ENCODE peak calls at places on chromosome 16, in four cellular contexts. K is IMR-90, R is GM23248, T is neural progenitor cell. E is an unnamed sample.

GRCh38 chr16:70159355-70160348 is 13.9 kb upstream of the CLEC18C start:
- DNase-seq in R (peak), K (peak), T (no peak), E (no peak)

GRCh38 chr16:55035037-55035436 is 104.4 kb downstream of the IRX5 start:
- DNase-seq in K (no peak), T (peak), R (peak), E (peak)

GRCh38 chr16:55557186-55557585 is 9.3 kb upstream of the CAPNS2 start:
- DNase-seq in K (no peak), T (no peak), R (no peak), E (no peak)

GRCh38 chr16:7233963-7234362 is 98.7 kb upstream of the RBFOX1 start:
- DNase-seq in R (no peak), T (no peak), K (no peak), E (no peak)

GRCh38 chr16:67730326-67730725 is 11.2 kb upstream of the GFOD2 start:
- DNase-seq in R (no peak), T (no peak), K (no peak), E (no peak)

GRCh38 chr16:77993111-77993571 is 29.2 kb upstream of the CLEC3A start:
- DNase-seq in K (peak), T (peak), R (peak), E (peak)

GRCh38 chr16:65122974-65123845 is 1.3 kb upstream of the CDH11 start:
- DNase-seq in R (peak), K (peak), T (peak), E (peak)

GRCh38 chr16:56273615-56274014 is 82.3 kb downstream of the GNAO1 start:
- DNase-seq in T (no peak), K (no peak), R (no peak), E (no peak)

GRCh38 chr16:12729448-12729847 is 74.2 kb downstream of the CPPED1 start:
- DNase-seq in R (peak), K (peak), T (no peak), E (no peak)

GRCh38 chr16:57416084-57416483 is 11.5 kb downstream of the CCL17 start:
- DNase-seq in K (no peak), T (no peak), R (no peak), E (no peak)
- H2AFZ ChIP-seq in K (peak), T (peak), R (no peak), E (peak)

GRCh38 chr16:81527477-81528178 is 83.0 kb downstream of the CMIP start:
- DNase-seq in K (no peak), R (no peak), T (no peak), E (no peak)
- H2AFZ ChIP-seq in K (no peak), R (peak), T (no peak), E (no peak)

GRCh38 chr16:87060026-87060986 is 256.9 kb downstream of the C16orf95 start:
- DNase-seq in R (peak), T (peak), K (peak), E (peak)
- H2AFZ ChIP-seq in R (no peak), T (peak), K (peak), E (peak)

GRCh38 chr16:8882041-8882617 is at the start of gene LITAFD:
- DNase-seq in K (no peak), T (no peak), R (no peak), E (no peak)

GRCh38 chr16:8878523-8878911 is 3.6 kb upstream of the LITAFD start:
- DNase-seq in T (no peak), K (peak), R (peak), E (peak)

GRCh38 chr16:8880839-8881510 is 1.2 kb upstream of the LITAFD start:
- DNase-seq in T (no peak), K (no peak), R (no peak), E (no peak)

GRCh38 chr16:8874388-8874787 is 5.6 kb upstream of the CARHSP1 start:
- DNase-seq in T (no peak), R (peak), K (no peak), E (no peak)

DNA sequence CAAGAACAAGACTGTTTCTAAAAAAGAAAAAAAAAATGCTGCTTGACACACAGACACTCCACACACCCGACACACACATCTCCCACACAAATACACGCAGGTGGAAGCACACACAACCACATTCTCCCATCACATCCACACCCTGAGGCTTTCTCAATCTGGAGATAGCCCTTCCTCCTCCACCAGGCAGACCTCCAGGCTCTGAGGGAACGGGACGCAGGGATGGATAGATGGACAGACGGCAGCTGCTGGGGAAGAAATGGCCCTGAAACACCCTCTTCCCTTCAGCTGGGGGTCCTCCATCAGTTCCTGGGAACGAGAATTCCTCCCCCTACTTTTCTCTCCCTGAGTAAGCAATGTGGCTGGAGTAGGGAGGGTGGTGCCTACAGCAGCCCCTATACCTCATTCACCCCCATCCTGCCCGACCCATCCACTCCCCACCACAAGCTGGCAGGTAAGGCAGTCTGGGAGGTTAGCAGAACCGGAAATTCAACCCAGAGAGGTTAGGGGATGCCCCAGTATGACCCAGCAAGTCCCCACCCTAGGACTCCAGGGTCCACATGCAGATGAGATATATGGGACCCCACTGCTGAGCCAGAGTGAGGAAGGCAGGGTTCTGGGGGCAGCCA is 4.1 kb upstream of the LITAFD start:
- DNase-seq in T (no peak), R (no peak), K (no peak), E (peak)
- H2AFZ ChIP-seq in T (no peak), R (no peak), K (peak), E (peak)

DNA sequence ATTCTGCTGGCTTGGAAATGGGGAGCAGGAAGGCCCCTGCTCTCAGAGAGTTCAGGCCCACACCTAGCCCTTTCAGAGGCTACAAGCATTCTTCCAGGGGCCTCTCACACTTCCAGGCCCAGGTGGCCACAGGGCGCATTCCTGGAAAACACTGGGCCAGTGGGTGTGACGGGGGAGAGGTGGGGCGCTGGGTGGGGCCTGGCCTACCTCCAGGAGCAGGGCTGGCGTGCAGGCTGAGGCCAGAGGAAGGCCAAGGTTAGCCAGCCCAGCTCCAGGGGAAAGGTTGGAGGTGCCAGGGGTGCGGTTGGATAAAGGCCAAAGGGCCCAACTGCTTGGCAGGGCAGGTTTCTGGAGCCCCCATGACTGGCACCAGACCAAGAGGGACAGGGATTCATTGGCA is 198.2 kb downstream of the MAF start:
- DNase-seq in K (no peak), T (no peak), R (no peak), E (no peak)
- H2AFZ ChIP-seq in K (no peak), T (no peak), R (no peak), E (no peak)

GRCh38 chr16:47886631-47887415 is 269.0 kb downstream of the ABCC12 start:
- DNase-seq in K (no peak), T (peak), R (no peak), E (no peak)
- H2AFZ ChIP-seq in K (peak), T (no peak), R (no peak), E (peak)

GRCh38 chr16:86363836-86364618 is 146.3 kb upstream of the FOXF1 start:
- DNase-seq in R (peak), K (no peak), T (no peak), E (no peak)

GRCh38 chr16:86363057-86363490 is 147.3 kb upstream of the FOXF1 start:
- DNase-seq in T (no peak), K (peak), R (peak), E (no peak)

GRCh38 chr16:86365513-86366040 is 144.8 kb upstream of the FOXF1 start:
- DNase-seq in K (no peak), R (no peak), T (no peak), E (no peak)

GRCh38 chr16:86364653-86365380 is 145.5 kb upstream of the FOXF1 start:
- DNase-seq in T (no peak), K (no peak), R (no peak), E (no peak)

GRCh38 chr16:86362155-86362849 is 148.0 kb upstream of the FOXF1 start:
- DNase-seq in T (no peak), R (peak), K (no peak), E (peak)
- H2AFZ ChIP-seq in T (no peak), R (no peak), K (no peak), E (no peak)

DNA sequence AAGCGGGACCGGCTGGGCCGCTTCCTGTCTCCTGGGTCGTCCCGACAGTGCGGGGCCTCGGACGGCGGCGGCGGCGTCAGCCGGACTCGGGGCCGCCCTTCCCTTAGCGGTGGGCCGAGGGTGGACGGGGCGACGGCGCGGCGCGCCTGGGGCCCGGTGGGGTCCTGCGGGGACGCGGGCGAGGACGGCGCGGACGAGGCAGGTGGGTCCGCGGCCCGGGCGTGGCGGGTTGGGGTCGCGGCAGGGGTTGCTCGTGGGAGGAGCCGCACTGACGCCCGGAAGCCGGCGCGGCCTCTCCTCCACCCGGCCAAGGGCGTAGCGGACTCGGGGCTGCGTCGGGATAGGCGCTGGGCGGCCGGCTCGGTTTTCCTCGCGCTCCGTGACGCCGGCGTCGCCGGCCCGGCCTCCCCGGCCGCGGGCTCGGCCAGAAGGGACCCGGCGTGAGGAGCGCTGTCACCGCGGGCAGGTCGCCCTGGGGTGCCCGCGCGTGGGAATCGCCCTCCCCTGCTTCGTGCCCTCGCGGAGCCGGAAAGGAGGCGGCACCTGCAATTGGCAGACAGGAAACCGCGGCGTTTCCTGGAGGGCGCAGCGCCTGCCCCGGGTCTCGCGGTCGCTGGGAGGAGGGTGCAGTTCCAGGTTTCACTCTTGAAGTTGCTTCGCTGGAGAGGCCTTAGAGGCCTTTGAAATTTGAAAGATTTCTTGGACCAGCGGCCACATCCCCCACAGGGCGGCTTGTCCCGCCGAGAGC is 481 bp downstream of the ZNF276 start:
- DNase-seq in R (peak), K (peak), T (peak), E (peak)
- H2AFZ ChIP-seq in R (peak), K (peak), T (peak), E (peak)

GRCh38 chr16:19911204-19911603 is 26.6 kb upstream of the GPRC5B start:
- DNase-seq in K (no peak), T (no peak), R (no peak), E (no peak)

GRCh38 chr16:19914877-19915276 is 30.2 kb upstream of the GPRC5B start:
- DNase-seq in K (no peak), T (no peak), R (no peak), E (no peak)

GRCh38 chr16:19913306-19913717 is 28.7 kb upstream of the GPRC5B start:
- DNase-seq in K (no peak), R (peak), T (no peak), E (no peak)

GRCh38 chr16:19911747-19912146 is 27.1 kb upstream of the GPRC5B start:
- DNase-seq in T (no peak), R (no peak), K (no peak), E (no peak)

DNA sequence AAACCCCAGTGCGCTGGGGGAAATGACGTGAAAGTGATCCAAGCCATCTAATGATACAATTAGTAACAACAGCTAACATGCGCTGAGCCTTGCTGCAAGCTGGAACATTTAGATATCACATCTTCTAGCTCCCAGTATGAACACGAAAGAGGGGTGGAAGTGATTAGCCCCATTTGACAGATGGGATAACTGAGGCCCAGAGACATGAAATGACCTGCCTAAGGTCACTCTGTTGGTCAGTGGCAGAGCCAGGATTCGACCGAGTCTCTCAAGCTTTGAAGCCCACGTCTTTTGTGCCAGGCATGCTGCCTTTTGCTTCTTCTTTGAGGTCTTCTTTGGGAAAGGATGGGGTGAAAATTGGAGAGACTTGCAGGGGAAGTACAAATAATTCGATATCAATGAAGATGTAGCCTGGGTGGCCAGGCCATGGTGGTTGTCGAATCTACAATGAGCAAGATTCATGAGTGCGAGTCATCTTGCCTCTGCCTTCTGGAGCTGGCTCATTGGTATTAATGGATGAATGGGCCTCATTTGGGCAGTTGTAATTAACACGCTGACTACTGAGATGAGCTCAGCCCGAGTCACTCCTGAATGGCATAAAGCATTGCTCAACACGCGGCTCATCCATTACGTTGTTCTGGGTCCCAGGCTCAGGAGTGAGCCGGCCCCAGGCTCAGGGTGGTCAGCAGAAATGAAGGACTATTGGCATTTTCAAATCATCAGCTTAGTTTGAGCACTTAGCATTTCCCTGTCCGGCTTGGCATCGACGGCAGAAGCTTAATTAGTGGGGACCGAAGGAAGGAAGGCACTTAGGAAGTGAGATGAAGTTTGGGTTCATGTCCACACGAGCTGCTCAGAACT is 28.0 kb upstream of the GPRC5B start:
- DNase-seq in K (peak), R (peak), T (no peak), E (no peak)
- H2AFZ ChIP-seq in K (peak), R (no peak), T (no peak), E (peak)

DNA sequence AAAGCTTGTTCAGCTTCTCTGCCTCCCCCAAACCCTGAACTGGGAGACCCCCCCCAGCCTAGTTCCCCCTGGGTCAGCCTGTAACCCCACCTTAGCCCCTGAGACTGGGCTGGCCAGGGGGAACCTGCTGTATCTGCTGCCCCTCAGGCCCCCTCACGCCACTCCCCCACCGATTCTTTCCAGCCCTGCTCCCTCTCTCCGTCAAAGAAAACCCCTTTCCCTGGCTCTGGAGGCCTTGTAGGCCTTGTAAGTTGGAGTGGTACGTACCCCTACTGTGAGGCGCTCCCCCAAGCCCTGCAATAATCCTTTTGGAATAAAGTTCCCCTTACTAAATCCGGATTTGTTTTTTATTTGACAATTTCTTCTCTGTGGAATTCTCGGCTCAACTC is 47.3 kb downstream of the SLC7A5 start:
- DNase-seq in T (no peak), R (no peak), K (no peak), E (no peak)
- H2AFZ ChIP-seq in T (no peak), R (no peak), K (no peak), E (peak)

E was measured in GM23338.